ENCODE peak calls at places on chromosome 20, in nine cellular contexts. O is CD8-positive, alpha-beta memory T cell; A is body of pancreas; Y is HAP-1; C is astrocyte of the spinal cord; P is dorsolateral prefrontal cortex; V is skeletal muscle cell; T is uterus; U is stomach. E is an unnamed sample.

GRCh38 chr20:13464702-13465101 is 174.0 kb downstream of the TASP1 start:
- DNase-seq in Y (no peak), T (no peak), V (no peak), P (no peak), A (no peak), U (no peak), C (no peak), O (no peak), E (peak; percentile 36)

GRCh38 chr20:49270177-49270576 is 7.7 kb downstream of the ZNFX1 start:
- DNase-seq in A (no peak), P (no peak), Y (no peak), V (no peak), O (no peak), T (no peak), C (no peak), U (no peak), E (no peak)

GRCh38 chr20:8983478-8984345 is 85.2 kb upstream of the PLCB4 start:
- DNase-seq in A (no peak), O (no peak), C (no peak), Y (no peak), U (no peak), V (no peak), P (no peak), T (no peak), E (no peak)

GRCh38 chr20:1874534-1875168 is 20.6 kb upstream of the SIRPA start:
- DNase-seq in P (no peak), C (no peak), V (no peak), Y (no peak), T (no peak), U (peak; percentile 39), O (no peak), A (no peak), E (no peak)

GRCh38 chr20:3744806-3745685 is 12.6 kb downstream of the HSPA12B start:
- DNase-seq in Y (peak; percentile 97), U (peak; percentile 80), O (peak; percentile 67), C (peak; percentile 59), A (peak; percentile 83), T (peak; percentile 67), P (no peak), V (no peak), E (peak; percentile 32)

GRCh38 chr20:57548177-57549058 is 12.5 kb upstream of the PCK1 start:
- DNase-seq in O (no peak), Y (peak; percentile 18), V (no peak), C (no peak), A (peak; percentile 49), T (no peak), U (no peak), P (no peak), E (peak; percentile 56)

GRCh38 chr20:32544893-32545840 is 40.0 kb downstream of the NOL4L start:
- DNase-seq in U (no peak), P (no peak), A (no peak), C (peak; percentile 50), O (no peak), Y (no peak), T (no peak), V (no peak), E (no peak)

GRCh38 chr20:10094566-10095173 is 59.9 kb downstream of the ANKEF1 start:
- DNase-seq in T (no peak), P (no peak), V (no peak), A (no peak), C (peak; percentile 29), O (no peak), U (no peak), Y (no peak), E (peak; percentile 39)

GRCh38 chr20:5181955-5182354 is 55.1 kb downstream of the CDS2 start:
- DNase-seq in V (peak; percentile 20), A (no peak), T (no peak), O (no peak), C (peak; percentile 54), Y (no peak), U (no peak), P (no peak), E (peak; percentile 82)

GRCh38 chr20:57983082-57983481 is 245.4 kb downstream of the ANKRD60 start:
- DNase-seq in C (no peak), O (no peak), T (no peak), A (no peak), P (no peak), V (no peak), Y (no peak), U (no peak), E (no peak)

GRCh38 chr20:37359331-37359730 is 13.4 kb downstream of the SRC start:
- DNase-seq in C (no peak), A (no peak), P (no peak), U (no peak), Y (no peak), T (no peak), O (no peak), V (no peak), E (no peak)

GRCh38 chr20:19996970-19997369 is 20.2 kb upstream of the NAA20 start:
- DNase-seq in O (no peak), C (no peak), T (peak; percentile 51), Y (no peak), V (no peak), A (no peak), P (no peak), U (no peak), E (peak; percentile 34)

GRCh38 chr20:8305449-8305978 is 173.4 kb downstream of the PLCB1 start:
- DNase-seq in P (peak; percentile 45), V (no peak), C (peak; percentile 20), T (peak; percentile 15), A (peak; percentile 63), U (peak; percentile 71), Y (peak; percentile 78), O (peak; percentile 68), E (peak; percentile 61)

GRCh38 chr20:6636209-6637159 is 131.0 kb upstream of the BMP2 start:
- DNase-seq in T (peak; percentile 17), V (peak; percentile 25), U (no peak), C (peak; percentile 78), O (no peak), Y (peak; percentile 8), P (no peak), A (peak; percentile 67), E (peak; percentile 92)

GRCh38 chr20:21326700-21327099 is 23.6 kb downstream of the XRN2 start:
- DNase-seq in U (no peak), O (no peak), C (no peak), T (no peak), V (no peak), Y (no peak), P (no peak), A (no peak), E (no peak)

GRCh38 chr20:49186535-49187329 is 1.4 kb downstream of the STAU1 start:
- DNase-seq in A (peak; percentile 65), U (peak; percentile 65), P (no peak), T (peak; percentile 43), Y (peak; percentile 62), V (peak; percentile 17), C (peak; percentile 58), O (peak; percentile 55), E (peak; percentile 76)

GRCh38 chr20:5024982-5025381 is 23.7 kb upstream of the SLC23A2 start:
- DNase-seq in T (no peak), C (no peak), P (no peak), Y (no peak), A (no peak), V (no peak), U (no peak), O (no peak), E (no peak)

GRCh38 chr20:15760217-15760567 is 813.1 kb downstream of the KIF16B start:
- DNase-seq in V (peak; percentile 45), T (no peak), O (no peak), A (no peak), U (no peak), C (no peak), Y (no peak), P (no peak), E (no peak)

GRCh38 chr20:64257107-64257757 is 1.7 kb downstream of the PCMTD2 start:
- DNase-seq in U (no peak), O (no peak), A (no peak), V (no peak), T (no peak), Y (no peak), P (no peak), C (no peak), E (no peak)
- H3K4me3 ChIP-seq in U (peak overlapping the region; percentile 77), O (no peak overlapping the region), A (no peak overlapping the region), V (no peak overlapping the region), T (no peak overlapping the region), Y (no peak overlapping the region), P (peak overlapping the region; percentile 31), C (no peak overlapping the region), E (no peak overlapping the region)

GRCh38 chr20:50404419-50405234 is 105.6 kb upstream of the PTPN1 start:
- DNase-seq in Y (no peak), U (no peak), T (no peak), O (no peak), V (no peak), C (no peak), A (no peak), P (no peak), E (no peak)
- H3K4me3 ChIP-seq in Y (no peak overlapping the region), U (no peak overlapping the region), T (no peak overlapping the region), O (no peak overlapping the region), V (no peak overlapping the region), C (no peak overlapping the region), A (no peak overlapping the region), P (no peak overlapping the region), E (no peak overlapping the region)

GRCh38 chr20:23187759-23188158 is 101.6 kb upstream of the CD93 start:
- DNase-seq in O (no peak), C (no peak), A (peak; percentile 83), P (no peak), Y (no peak), U (peak; percentile 53), V (no peak), T (no peak), E (no peak)
- H3K4me3 ChIP-seq in O (no peak overlapping the region), C (no peak overlapping the region), A (no peak overlapping the region), P (peak overlapping the region; percentile 13), Y (no peak overlapping the region), U (no peak overlapping the region), V (no peak overlapping the region), T (no peak overlapping the region), E (no peak overlapping the region)

GRCh38 chr20:63790572-63791168 is 40.4 kb downstream of the ZBTB46 start:
- DNase-seq in P (no peak), V (no peak), U (no peak), C (no peak), Y (no peak), A (no peak), T (no peak), O (no peak), E (no peak)

GRCh38 chr20:63785646-63786255 is 45.3 kb downstream of the ZBTB46 start:
- DNase-seq in P (peak; percentile 53), U (no peak), T (no peak), O (no peak), C (no peak), Y (no peak), A (no peak), V (no peak), E (no peak)

GRCh38 chr20:63789836-63790571 is 41.1 kb downstream of the ZBTB46 start:
- DNase-seq in P (no peak), T (no peak), C (no peak), V (no peak), U (no peak), A (no peak), O (no peak), Y (no peak), E (no peak)

GRCh38 chr20:63787302-63787701 is 43.8 kb downstream of the ZBTB46 start:
- DNase-seq in U (no peak), V (no peak), A (no peak), O (no peak), Y (no peak), P (no peak), C (no peak), T (no peak), E (no peak)

DNA sequence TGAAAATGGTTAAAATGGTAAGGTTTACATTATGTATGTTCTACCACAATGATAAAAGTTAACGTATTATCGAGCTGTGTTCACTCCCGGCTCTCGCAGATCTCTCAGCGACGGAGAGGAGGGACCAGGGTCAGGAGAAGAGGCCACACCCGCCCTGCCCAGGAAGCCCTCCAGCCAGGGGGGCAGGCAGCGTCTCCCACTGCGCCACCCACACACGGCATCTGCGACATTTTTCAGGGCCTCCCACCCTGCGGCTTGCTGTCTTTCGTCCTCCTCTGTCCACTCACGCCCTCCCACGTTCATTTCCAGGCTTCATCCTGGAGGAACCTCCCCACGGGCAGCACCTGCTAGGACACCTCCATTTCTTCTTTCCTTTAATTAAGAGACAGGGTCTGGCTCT is 43.3 kb downstream of the ZBTB46 start:
- DNase-seq in C (no peak), V (no peak), U (no peak), P (no peak), A (no peak), Y (no peak), T (no peak), O (no peak), E (no peak)
- H3K4me3 ChIP-seq in C (no peak overlapping the region), V (no peak overlapping the region), U (no peak overlapping the region), P (no peak overlapping the region), A (no peak overlapping the region), Y (no peak overlapping the region), T (no peak overlapping the region), O (no peak overlapping the region), E (no peak overlapping the region)

E was measured in choroid plexus epithelial cell.